ENCODE peak calls at places on chromosome 13, in six cellular contexts. D, B, N, K, X and F are unnamed samples.
A peak's percentile ranks its signal among the peaks of the same experiment; 100 is the strongest.

GRCh38 chr13:95787356-95788099 is 110.6 kb downstream of the DNAJC3 start:
- DNase-seq in D (no peak), B (no peak), N (no peak), K (no peak), X (no peak), F (no peak)

GRCh38 chr13:113900646-113901045 is 36.8 kb upstream of the GAS6 start:
- DNase-seq in D (no peak), B (no peak), N (no peak), K (no peak), X (no peak), F (no peak)

GRCh38 chr13:94886191-94886590 is 173.8 kb upstream of the SOX21 start:
- DNase-seq in D (no peak), B (no peak), N (no peak), K (no peak), X (no peak), F (peak; percentile 14)

GRCh38 chr13:31150315-31150985 is 11.3 kb downstream of the HSPH1 start:
- DNase-seq in D (no peak), B (no peak), N (no peak), K (no peak), X (no peak), F (no peak)

GRCh38 chr13:35891486-35891885 is 239.7 kb downstream of the DCLK1 start:
- DNase-seq in D (no peak), B (no peak), N (no peak), K (no peak), X (no peak), F (peak; percentile 3)

GRCh38 chr13:114257014-114257413 is 22.3 kb downstream of the CDC16 start:
- DNase-seq in D (no peak), B (no peak), N (no peak), K (no peak), X (no peak), F (no peak)

GRCh38 chr13:110538632-110539031 is 22.9 kb downstream of the RAB20 start:
- DNase-seq in D (no peak), B (no peak), N (no peak), K (no peak), X (no peak), F (no peak)

GRCh38 chr13:40490086-40490723 is 176.2 kb downstream of the FOXO1 start:
- DNase-seq in D (no peak), B (no peak), N (no peak), K (peak; percentile 46), X (peak; percentile 51), F (no peak)

GRCh38 chr13:20924758-20925394 is 22.3 kb upstream of the XPO4 start:
- DNase-seq in D (peak; percentile 42), B (no peak), N (peak; percentile 56), K (peak; percentile 69), X (peak; percentile 57), F (peak; percentile 33)

GRCh38 chr13:37656247-37656940 is 57.8 kb upstream of the POSTN start:
- DNase-seq in D (peak; percentile 34), B (no peak), N (no peak), K (no peak), X (no peak), F (peak; percentile 41)

GRCh38 chr13:26541041-26541440 is 16.4 kb upstream of the WASF3 start:
- DNase-seq in D (no peak), B (no peak), N (no peak), K (no peak), X (no peak), F (no peak)

GRCh38 chr13:114144606-114145244 is 12.3 kb upstream of the RASA3 start:
- DNase-seq in D (no peak), B (no peak), N (no peak), K (peak; percentile 1), X (no peak), F (no peak)

GRCh38 chr13:75596657-75597182 is 39.4 kb upstream of the LMO7 start:
- DNase-seq in D (no peak), B (no peak), N (no peak), K (no peak), X (no peak), F (no peak)

GRCh38 chr13:105519766-105520165 is 1015.7 kb downstream of the EFNB2 start:
- DNase-seq in D (no peak), B (no peak), N (no peak), K (no peak), X (no peak), F (no peak)

GRCh38 chr13:85314686-85315085 is 484.5 kb downstream of the SLITRK6 start:
- DNase-seq in D (no peak), B (no peak), N (no peak), K (no peak), X (no peak), F (no peak)

GRCh38 chr13:76882431-76882830 is 3.8 kb downstream of the KCTD12 start:
- DNase-seq in D (no peak), B (no peak), N (no peak), K (no peak), X (no peak), F (no peak)

GRCh38 chr13:41848435-41849255 is 112.3 kb downstream of the VWA8 start:
- DNase-seq in D (no peak), B (no peak), N (no peak), K (no peak), X (no peak), F (no peak)

GRCh38 chr13:94329277-94329676 is 150.2 kb downstream of the DCT start:
- DNase-seq in D (no peak), B (no peak), N (no peak), K (no peak), X (no peak), F (no peak)

GRCh38 chr13:113562085-113562749 is 22.3 kb upstream of the TFDP1 start:
- DNase-seq in D (peak; percentile 66), B (no peak), N (peak; percentile 81), K (peak; percentile 43), X (peak; percentile 48), F (peak; percentile 54)

GRCh38 chr13:46621133-46621532 is 68.2 kb downstream of the LRCH1 start:
- DNase-seq in D (no peak), B (no peak), N (no peak), K (no peak), X (no peak), F (no peak)

GRCh38 chr13:97280478-97280877 is 58.3 kb downstream of the MBNL2 start:
- DNase-seq in D (no peak), B (no peak), N (no peak), K (no peak), X (no peak), F (no peak)

GRCh38 chr13:42533336-42533591 is 40.7 kb upstream of the TNFSF11 start:
- DNase-seq in D (no peak), B (no peak), N (no peak), K (no peak), X (no peak), F (no peak)

GRCh38 chr13:76965759-76966421 is 17.6 kb downstream of the ACOD1 start:
- DNase-seq in D (no peak), B (no peak), N (no peak), K (no peak), X (no peak), F (peak; percentile 9)

GRCh38 chr13:39952244-39953233 is 297.1 kb downstream of the COG6 start:
- DNase-seq in D (no peak), B (no peak), N (no peak), K (no peak), X (no peak), F (no peak)

GRCh38 chr13:67043901-67044300 is 186.2 kb downstream of the PCDH9 start:
- DNase-seq in D (no peak), B (no peak), N (no peak), K (no peak), X (no peak), F (no peak)

GRCh38 chr13:19596960-19597361 is 35.6 kb upstream of the TPTE2 start:
- DNase-seq in D (no peak), B (no peak), N (peak; percentile 27), K (no peak), X (no peak), F (no peak)

GRCh38 chr13:33274264-33274663 is 11.3 kb downstream of the STARD13 start:
- DNase-seq in D (no peak), B (no peak), N (no peak), K (no peak), X (no peak), F (no peak)

GRCh38 chr13:64311948-64312347 is 2896.3 kb upstream of the PCDH20 start:
- DNase-seq in D (no peak), B (no peak), N (no peak), K (no peak), X (no peak), F (no peak)

GRCh38 chr13:43407023-43407581 is 379.7 kb downstream of the ENOX1 start:
- DNase-seq in D (no peak), B (no peak), N (no peak), K (no peak), X (no peak), F (no peak)

GRCh38 chr13:48580886-48581285 is 48.0 kb upstream of the RCBTB2 start:
- DNase-seq in D (no peak), B (no peak), N (no peak), K (no peak), X (no peak), F (no peak)

GRCh38 chr13:100129605-100130004 is 40.7 kb downstream of the PCCA start:
- DNase-seq in D (no peak), B (no peak), N (peak; percentile 26), K (no peak), X (no peak), F (no peak)

GRCh38 chr13:25860862-25861261 is 191.0 kb downstream of the SHISA2 start:
- DNase-seq in D (peak; percentile 35), B (no peak), N (no peak), K (no peak), X (no peak), F (no peak)

GRCh38 chr13:85509512-85509911 is 289.7 kb downstream of the SLITRK6 start:
- DNase-seq in D (no peak), B (no peak), N (no peak), K (no peak), X (no peak), F (no peak)